ENCODE peak calls at places on chromosomes 11 and 22, in nine cellular contexts. One of them, this sample, is unnamed.

GRCh38 chr22:41217553-41218157 is 12.5 kb downstream of the L3MBTL2 start:
- DNase-seq in HTR-8/SVneo: no peak
- DNase-seq in NCI-H345: no peak
- DNase-seq in amygdala: peak
- DNase-seq in epithelial cell of prostate: peak
- DNase-seq in T-helper 9 cell: no peak
- DNase-seq in SIG-M5: peak
- DNase-seq in effector memory CD8-positive, alpha-beta T cell: no peak
- DNase-seq in fibroblast of the aortic adventitia: peak
- DNase-seq in this sample: no peak

GRCh38 chr22:20259336-20259705 is 8.8 kb downstream of the RTN4R start:
- DNase-seq in NCI-H345: no peak
- DNase-seq in T-helper 9 cell: no peak
- DNase-seq in amygdala: no peak
- DNase-seq in effector memory CD8-positive, alpha-beta T cell: no peak
- DNase-seq in epithelial cell of prostate: no peak
- DNase-seq in SIG-M5: no peak
- DNase-seq in HTR-8/SVneo: no peak
- DNase-seq in fibroblast of the aortic adventitia: no peak
- DNase-seq in this sample: no peak

GRCh38 chr22:27300661-27301285 is 500.8 kb downstream of the MN1 start:
- DNase-seq in epithelial cell of prostate: no peak
- DNase-seq in NCI-H345: no peak
- DNase-seq in HTR-8/SVneo: no peak
- DNase-seq in SIG-M5: no peak
- DNase-seq in amygdala: no peak
- DNase-seq in effector memory CD8-positive, alpha-beta T cell: no peak
- DNase-seq in fibroblast of the aortic adventitia: no peak
- DNase-seq in T-helper 9 cell: no peak
- DNase-seq in this sample: no peak

GRCh38 chr11:116909245-116909644 is 71.8 kb upstream of the APOA1 start:
- DNase-seq in NCI-H345: no peak
- DNase-seq in amygdala: no peak
- DNase-seq in T-helper 9 cell: no peak
- DNase-seq in HTR-8/SVneo: no peak
- DNase-seq in effector memory CD8-positive, alpha-beta T cell: no peak
- DNase-seq in fibroblast of the aortic adventitia: no peak
- DNase-seq in epithelial cell of prostate: no peak
- DNase-seq in SIG-M5: no peak
- DNase-seq in this sample: no peak

GRCh38 chr22:49513358-49513851 is 314.3 kb downstream of the BRD1 start:
- DNase-seq in NCI-H345: no peak
- DNase-seq in HTR-8/SVneo: no peak
- DNase-seq in T-helper 9 cell: no peak
- DNase-seq in amygdala: no peak
- DNase-seq in epithelial cell of prostate: no peak
- DNase-seq in effector memory CD8-positive, alpha-beta T cell: no peak
- DNase-seq in fibroblast of the aortic adventitia: no peak
- DNase-seq in SIG-M5: no peak
- DNase-seq in this sample: no peak

GRCh38 chr11:45280449-45280848 is 5.7 kb downstream of the SYT13 start:
- DNase-seq in effector memory CD8-positive, alpha-beta T cell: no peak
- DNase-seq in fibroblast of the aortic adventitia: no peak
- DNase-seq in epithelial cell of prostate: no peak
- DNase-seq in amygdala: no peak
- DNase-seq in HTR-8/SVneo: no peak
- DNase-seq in T-helper 9 cell: no peak
- DNase-seq in NCI-H345: peak
- DNase-seq in SIG-M5: no peak
- DNase-seq in this sample: no peak

GRCh38 chr11:1236316-1237127 is 13.7 kb downstream of the MUC5B start:
- DNase-seq in epithelial cell of prostate: no peak
- DNase-seq in fibroblast of the aortic adventitia: no peak
- DNase-seq in NCI-H345: no peak
- DNase-seq in SIG-M5: no peak
- DNase-seq in HTR-8/SVneo: no peak
- DNase-seq in T-helper 9 cell: no peak
- DNase-seq in amygdala: no peak
- DNase-seq in effector memory CD8-positive, alpha-beta T cell: no peak
- DNase-seq in this sample: no peak

GRCh38 chr11:125341676-125342075 is 154.4 kb downstream of the FEZ1 start:
- DNase-seq in amygdala: no peak
- DNase-seq in SIG-M5: no peak
- DNase-seq in epithelial cell of prostate: no peak
- DNase-seq in fibroblast of the aortic adventitia: no peak
- DNase-seq in HTR-8/SVneo: no peak
- DNase-seq in effector memory CD8-positive, alpha-beta T cell: no peak
- DNase-seq in T-helper 9 cell: no peak
- DNase-seq in NCI-H345: no peak
- DNase-seq in this sample: no peak

GRCh38 chr22:49845666-49846459 is 7.8 kb upstream of the ZBED4 start:
- DNase-seq in effector memory CD8-positive, alpha-beta T cell: no peak
- DNase-seq in amygdala: no peak
- DNase-seq in HTR-8/SVneo: no peak
- DNase-seq in fibroblast of the aortic adventitia: no peak
- DNase-seq in NCI-H345: no peak
- DNase-seq in epithelial cell of prostate: no peak
- DNase-seq in T-helper 9 cell: no peak
- DNase-seq in SIG-M5: no peak
- DNase-seq in this sample: no peak

GRCh38 chr11:35014352-35014751 is 97.9 kb downstream of the PDHX start:
- DNase-seq in fibroblast of the aortic adventitia: peak
- DNase-seq in HTR-8/SVneo: no peak
- DNase-seq in effector memory CD8-positive, alpha-beta T cell: no peak
- DNase-seq in NCI-H345: no peak
- DNase-seq in amygdala: no peak
- DNase-seq in epithelial cell of prostate: no peak
- DNase-seq in T-helper 9 cell: no peak
- DNase-seq in SIG-M5: no peak
- DNase-seq in this sample: no peak

This sample was measured in naive B cell.